ENCODE peak calls at places on chromosomes 6 and 20, in five cellular contexts. K, X, D, E and S are unnamed samples.

GRCh38 chr20:48616481-48616880 is 211.3 kb downstream of the PREX1 start:
- DNase-seq in K (no peak), X (no peak), D (no peak), E (no peak), S (no peak)

GRCh38 chr20:22106308-22106938 is 401.0 kb downstream of the PAX1 start:
- DNase-seq in K (peak), X (no peak), D (no peak), E (peak), S (no peak)

GRCh38 chr6:154236646-154237236 is 119.9 kb downstream of the IPCEF1 start:
- DNase-seq in K (no peak), X (no peak), D (no peak), E (no peak), S (no peak)

GRCh38 chr6:157056275-157056674 is 267.0 kb downstream of the TMEM242 start:
- DNase-seq in K (no peak), X (no peak), D (no peak), E (no peak), S (no peak)

GRCh38 chr6:44415424-44415823 is 27.9 kb downstream of the CDC5L start:
- DNase-seq in K (peak), X (no peak), D (no peak), E (no peak), S (no peak)

GRCh38 chr6:92586236-92586977 is 833.0 kb downstream of the EPHA7 start:
- DNase-seq in K (no peak), X (no peak), D (no peak), E (no peak), S (no peak)

GRCh38 chr6:142401838-142402237 is 100.0 kb downstream of the ADGRG6 start:
- DNase-seq in K (no peak), X (no peak), D (no peak), E (no peak), S (no peak)

GRCh38 chr6:125020385-125020784 is 58.1 kb downstream of the RNF217 start:
- DNase-seq in K (no peak), X (no peak), D (no peak), E (no peak), S (no peak)

GRCh38 chr6:151060096-151060741 is 179.5 kb upstream of the AKAP12 start:
- DNase-seq in K (no peak), X (no peak), D (no peak), E (peak), S (no peak)

GRCh38 chr6:51257938-51258337 is 439.3 kb downstream of the TFAP2B start:
- DNase-seq in K (no peak), X (no peak), D (no peak), E (no peak), S (no peak)

GRCh38 chr6:100464910-100465700 is at the start of gene SIM1:
- DNase-seq in K (no peak), X (peak), D (no peak), E (peak), S (no peak)